ENCODE peak calls at places on chromosomes 13 and 19, in four cellular contexts. One of them, this sample, is unnamed.

GRCh38 chr13:38941353-38941945 is 49.2 kb downstream of the STOML3 start:
- DNase-seq in IMR-90: no peak
- DNase-seq in neuronal stem cell: no peak
- DNase-seq in H9: no peak
- DNase-seq in this sample: no peak

GRCh38 chr13:29917573-29918091 is 67.2 kb upstream of the UBL3 start:
- DNase-seq in IMR-90: peak
- DNase-seq in neuronal stem cell: no peak
- DNase-seq in H9: no peak
- DNase-seq in this sample: no peak

GRCh38 chr19:1273263-1274041 is 1.9 kb upstream of the FAM174C start:
- DNase-seq in IMR-90: no peak
- DNase-seq in neuronal stem cell: no peak
- DNase-seq in H9: no peak
- DNase-seq in this sample: peak

GRCh38 chr19:10270180-10270615 is 722 bp upstream of the ICAM1 start:
- DNase-seq in IMR-90: no peak
- DNase-seq in neuronal stem cell: no peak
- DNase-seq in H9: peak
- DNase-seq in this sample: peak

GRCh38 chr13:72953391-72953960 is 105.3 kb upstream of the KLF5 start:
- DNase-seq in IMR-90: no peak
- DNase-seq in neuronal stem cell: no peak
- DNase-seq in H9: no peak
- DNase-seq in this sample: peak

GRCh38 chr13:78596701-78597550 is 6.4 kb downstream of the POU4F1 start:
- DNase-seq in IMR-90: no peak
- DNase-seq in neuronal stem cell: peak
- DNase-seq in H9: peak
- DNase-seq in this sample: no peak

GRCh38 chr19:58498316-58499020 is 13.3 kb downstream of the SLC27A5 start:
- DNase-seq in IMR-90: no peak
- DNase-seq in neuronal stem cell: no peak
- DNase-seq in H9: no peak
- DNase-seq in this sample: no peak

GRCh38 chr19:38213911-38214625 is 10.0 kb downstream of the DPF1 start:
- DNase-seq in IMR-90: peak
- DNase-seq in neuronal stem cell: no peak
- DNase-seq in H9: no peak
- DNase-seq in this sample: peak

GRCh38 chr19:49662011-49662410 is 3.6 kb downstream of the IRF3 start:
- DNase-seq in IMR-90: no peak
- DNase-seq in neuronal stem cell: no peak
- DNase-seq in H9: no peak
- DNase-seq in this sample: no peak

GRCh38 chr13:46170268-46170667 is 11.7 kb downstream of the LCP1 start:
- DNase-seq in IMR-90: no peak
- DNase-seq in neuronal stem cell: no peak
- DNase-seq in H9: peak
- DNase-seq in this sample: no peak

GRCh38 chr13:59494560-59494970 is 669.2 kb downstream of the DIAPH3 start:
- DNase-seq in IMR-90: peak
- DNase-seq in neuronal stem cell: no peak
- DNase-seq in H9: no peak
- DNase-seq in this sample: no peak

GRCh38 chr19:8552810-8553209 is 24.4 kb downstream of the MYO1F start:
- DNase-seq in IMR-90: peak
- DNase-seq in neuronal stem cell: no peak
- DNase-seq in H9: peak
- DNase-seq in this sample: peak

GRCh38 chr13:74528751-74529513 is 394.7 kb upstream of the KLF12 start:
- DNase-seq in IMR-90: no peak
- DNase-seq in neuronal stem cell: no peak
- DNase-seq in H9: no peak
- DNase-seq in this sample: no peak

GRCh38 chr13:41694902-41695301 is 237.6 kb downstream of the RGCC start:
- DNase-seq in IMR-90: peak
- DNase-seq in neuronal stem cell: no peak
- DNase-seq in H9: no peak
- DNase-seq in this sample: peak

GRCh38 chr19:1503925-1504430 is 8.8 kb downstream of the ADAMTSL5 start:
- DNase-seq in IMR-90: no peak
- DNase-seq in neuronal stem cell: no peak
- DNase-seq in H9: no peak
- DNase-seq in this sample: no peak

GRCh38 chr19:35110974-35111373 is 4.6 kb upstream of the FXYD3 start:
- DNase-seq in IMR-90: no peak
- DNase-seq in neuronal stem cell: no peak
- DNase-seq in H9: no peak
- DNase-seq in this sample: no peak

GRCh38 chr13:106232680-106233079 is 302.8 kb downstream of the EFNB2 start:
- DNase-seq in IMR-90: no peak
- DNase-seq in neuronal stem cell: no peak
- DNase-seq in H9: no peak
- DNase-seq in this sample: no peak

GRCh38 chr13:113743366-113744195 is 15.4 kb upstream of the TMEM255B start:
- DNase-seq in IMR-90: no peak
- DNase-seq in neuronal stem cell: no peak
- DNase-seq in H9: no peak
- DNase-seq in this sample: no peak
- H2AK5ac ChIP-seq in IMR-90: no peak
- H2AK5ac ChIP-seq in neuronal stem cell: peak
- H2AK5ac ChIP-seq in H9: no peak
- H2AK5ac ChIP-seq in this sample: no peak

DNA sequence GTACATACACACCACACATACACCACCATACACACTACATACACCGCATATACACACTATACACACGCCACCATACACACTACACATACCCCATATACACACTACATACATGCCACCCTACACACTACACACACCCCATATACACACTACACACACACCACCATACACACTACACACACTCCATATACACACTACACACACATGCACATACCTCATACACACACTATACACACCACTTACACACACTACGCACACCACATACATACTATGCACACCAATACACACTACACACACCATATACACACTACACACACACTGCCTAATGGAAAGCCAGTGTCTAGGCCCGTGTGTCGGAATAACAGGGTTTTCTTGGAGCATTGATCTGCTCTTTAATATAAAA is 27.5 kb downstream of the CRYL1 start:
- DNase-seq in IMR-90: no peak
- DNase-seq in neuronal stem cell: no peak
- DNase-seq in H9: no peak
- DNase-seq in this sample: no peak
- H3K4ac ChIP-seq in IMR-90: no peak
- H3K4ac ChIP-seq in neuronal stem cell: no peak
- H3K4ac ChIP-seq in H9: no peak
- H3K4ac ChIP-seq in this sample: no peak

GRCh38 chr19:41377977-41378707 is 1.8 kb downstream of the TMEM91 start:
- DNase-seq in IMR-90: no peak
- DNase-seq in neuronal stem cell: no peak
- DNase-seq in H9: peak
- DNase-seq in this sample: no peak

GRCh38 chr19:41376241-41376997 is at the start of gene TMEM91:
- DNase-seq in IMR-90: no peak
- DNase-seq in neuronal stem cell: no peak
- DNase-seq in H9: peak
- DNase-seq in this sample: peak

GRCh38 chr19:41371541-41371940 is 4.8 kb upstream of the TMEM91 start:
- DNase-seq in IMR-90: no peak
- DNase-seq in neuronal stem cell: no peak
- DNase-seq in H9: no peak
- DNase-seq in this sample: peak

GRCh38 chr19:41376998-41377365 is 649 bp downstream of the TMEM91 start:
- DNase-seq in IMR-90: no peak
- DNase-seq in neuronal stem cell: no peak
- DNase-seq in H9: no peak
- DNase-seq in this sample: no peak

DNA sequence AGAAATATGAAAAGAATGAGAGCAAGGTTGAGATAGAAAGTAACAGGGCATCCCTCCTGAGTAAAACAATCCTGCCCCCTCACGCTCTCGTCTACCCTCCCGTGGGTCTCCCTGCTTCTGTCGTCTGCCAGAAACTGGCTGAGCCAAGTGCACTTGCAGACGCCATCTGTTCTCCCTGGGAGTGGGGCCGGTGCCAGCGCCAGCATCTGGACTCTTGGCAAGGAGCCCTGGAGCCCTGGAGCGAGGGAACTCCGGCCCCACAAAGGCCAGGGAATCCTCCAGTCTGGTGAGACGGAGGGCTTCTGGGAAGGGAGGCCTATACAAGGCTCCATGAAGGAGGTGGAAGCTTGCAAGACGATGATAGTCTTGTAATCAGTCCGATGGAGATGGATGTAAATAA is 2.3 kb upstream of the TMEM91 start:
- DNase-seq in IMR-90: peak
- DNase-seq in neuronal stem cell: no peak
- DNase-seq in H9: no peak
- DNase-seq in this sample: peak
- H3K27ac ChIP-seq in IMR-90: no peak
- H3K27ac ChIP-seq in neuronal stem cell: no peak
- H3K27ac ChIP-seq in H9: no peak
- H3K27ac ChIP-seq in this sample: no peak

GRCh38 chr19:5578094-5578846 is 10.5 kb upstream of the TINCR start:
- DNase-seq in IMR-90: peak
- DNase-seq in neuronal stem cell: peak
- DNase-seq in H9: peak
- DNase-seq in this sample: peak
- H2AK5ac ChIP-seq in IMR-90: peak
- H2AK5ac ChIP-seq in neuronal stem cell: no peak
- H2AK5ac ChIP-seq in H9: no peak
- H2AK5ac ChIP-seq in this sample: no peak

DNA sequence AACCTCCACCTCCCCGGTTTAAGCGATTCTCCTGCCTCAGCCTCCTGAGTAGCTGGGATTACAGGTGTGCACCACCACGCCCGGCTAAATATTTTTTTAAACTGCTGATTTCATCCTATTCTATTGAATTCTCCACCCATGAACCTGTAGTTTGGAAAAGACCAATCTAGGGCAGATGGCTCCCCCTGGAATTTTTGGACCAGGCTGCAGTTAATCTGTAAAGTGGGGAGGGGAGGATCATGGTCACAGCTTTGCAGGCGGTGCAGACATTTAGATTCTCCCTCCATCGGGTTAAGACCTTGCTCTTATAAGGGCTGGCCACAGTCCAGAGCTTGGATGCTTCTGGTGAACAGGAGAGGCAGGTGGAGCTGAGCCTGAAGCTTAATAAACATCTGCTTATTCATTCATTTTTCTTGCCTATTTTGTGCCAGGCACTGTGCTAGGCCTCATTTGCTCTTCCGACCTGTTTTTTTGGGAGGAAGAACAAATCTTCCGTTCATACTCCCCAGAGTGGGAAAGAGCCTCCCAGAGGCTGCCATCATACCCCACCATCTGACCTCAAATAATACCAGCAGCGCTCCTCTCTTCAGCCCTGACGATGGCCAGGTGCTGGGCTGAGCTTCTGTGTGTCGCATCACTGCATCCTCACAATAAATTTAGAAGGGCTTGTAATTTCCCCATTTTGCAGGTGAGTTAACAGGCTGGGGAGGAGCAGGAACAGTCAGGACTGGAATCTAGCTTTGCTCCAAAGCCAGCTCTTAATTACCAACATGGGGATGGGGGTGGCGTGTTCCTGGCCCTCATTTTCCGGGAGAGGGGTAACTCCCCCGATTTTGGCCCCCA is 902 bp upstream of the CCDC106 start:
- DNase-seq in IMR-90: no peak
- DNase-seq in neuronal stem cell: no peak
- DNase-seq in H9: no peak
- DNase-seq in this sample: no peak
- H3K4ac ChIP-seq in IMR-90: peak
- H3K4ac ChIP-seq in neuronal stem cell: no peak
- H3K4ac ChIP-seq in H9: no peak
- H3K4ac ChIP-seq in this sample: no peak

GRCh38 chr19:18647807-18648206 is 11.0 kb downstream of the KLHL26 start:
- DNase-seq in IMR-90: no peak
- DNase-seq in neuronal stem cell: no peak
- DNase-seq in H9: no peak
- DNase-seq in this sample: no peak

GRCh38 chr19:18649371-18650047 is 12.7 kb downstream of the KLHL26 start:
- DNase-seq in IMR-90: peak
- DNase-seq in neuronal stem cell: no peak
- DNase-seq in H9: peak
- DNase-seq in this sample: no peak

GRCh38 chr19:18648971-18649310 is 12.1 kb downstream of the KLHL26 start:
- DNase-seq in IMR-90: no peak
- DNase-seq in neuronal stem cell: no peak
- DNase-seq in H9: no peak
- DNase-seq in this sample: peak

GRCh38 chr19:18646535-18647370 is 9.9 kb downstream of the KLHL26 start:
- DNase-seq in IMR-90: no peak
- DNase-seq in neuronal stem cell: no peak
- DNase-seq in H9: no peak
- DNase-seq in this sample: no peak

GRCh38 chr19:18647371-18647767 is 10.5 kb downstream of the KLHL26 start:
- DNase-seq in IMR-90: no peak
- DNase-seq in neuronal stem cell: no peak
- DNase-seq in H9: no peak
- DNase-seq in this sample: no peak
- H3K27ac ChIP-seq in IMR-90: no peak
- H3K27ac ChIP-seq in neuronal stem cell: no peak
- H3K27ac ChIP-seq in H9: no peak
- H3K27ac ChIP-seq in this sample: no peak

DNA sequence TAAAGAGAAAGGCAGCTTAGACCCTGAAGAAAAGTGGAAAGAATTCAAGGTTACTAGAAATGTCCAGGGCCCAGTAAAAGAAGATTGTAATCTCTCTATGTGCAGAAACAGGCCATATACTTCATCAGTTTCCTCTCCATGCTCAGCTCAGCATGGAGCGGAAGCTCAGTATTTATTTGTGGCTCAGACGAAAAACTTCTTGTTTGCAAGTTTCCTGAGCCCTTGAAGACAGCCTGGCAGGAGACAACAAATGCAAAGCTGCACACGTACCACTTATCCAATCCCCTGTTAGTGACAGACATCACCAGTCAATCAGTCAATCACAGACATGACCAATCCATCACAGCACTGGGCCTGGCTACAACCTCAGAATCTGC is 8.1 kb upstream of the KLF2 start:
- DNase-seq in IMR-90: no peak
- DNase-seq in neuronal stem cell: no peak
- DNase-seq in H9: no peak
- DNase-seq in this sample: no peak
- H2AK5ac ChIP-seq in IMR-90: peak
- H2AK5ac ChIP-seq in neuronal stem cell: no peak
- H2AK5ac ChIP-seq in H9: no peak
- H2AK5ac ChIP-seq in this sample: no peak

GRCh38 chr13:80928241-80928640 is 587.3 kb upstream of the SPRY2 start:
- DNase-seq in IMR-90: no peak
- DNase-seq in neuronal stem cell: no peak
- DNase-seq in H9: no peak
- DNase-seq in this sample: no peak

GRCh38 chr13:80931766-80932165 is 590.8 kb upstream of the SPRY2 start:
- DNase-seq in IMR-90: no peak
- DNase-seq in neuronal stem cell: no peak
- DNase-seq in H9: no peak
- DNase-seq in this sample: no peak

GRCh38 chr13:80931118-80931517 is 590.2 kb upstream of the SPRY2 start:
- DNase-seq in IMR-90: no peak
- DNase-seq in neuronal stem cell: no peak
- DNase-seq in H9: no peak
- DNase-seq in this sample: no peak
- H3K4ac ChIP-seq in IMR-90: no peak
- H3K4ac ChIP-seq in neuronal stem cell: no peak
- H3K4ac ChIP-seq in H9: no peak
- H3K4ac ChIP-seq in this sample: no peak